ENCODE peak calls at places on chromosomes 5 and 9, in eight cellular contexts. V is upper lobe of right lung; J is NCI-H1417; R is trophoblast cell; K is stimulated activated naive CD8-positive, alpha-beta T cell treated with anti-CD3 and anti-CD28 coated beads, Interleukin-15, amount 100 ng/mL, for 72 hours; Z is cardiac fibroblast; L is germinal center; C is stimulated activated CD4-positive, alpha-beta T cell treated with anti-CD3 and anti-CD28 coated beads, Interleukin-1b, Interleukin-23, amount 100 ng/mL, for 4 hours. A is an unnamed sample.

GRCh38 chr5:109482748-109483147 is 73.0 kb upstream of the PJA2 start:
- DNase-seq in V (no peak), J (no peak), R (no peak), K (no peak), Z (no peak), L (no peak), C (no peak), A (no peak)

GRCh38 chr5:88092358-88092757 is 176.3 kb downstream of the TMEM161B start:
- DNase-seq in V (no peak), J (no peak), R (peak), K (no peak), Z (no peak), L (no peak), C (no peak), A (no peak)

GRCh38 chr9:14136047-14136446 is 177.9 kb downstream of the NFIB start:
- DNase-seq in V (no peak), J (peak), R (no peak), K (no peak), Z (no peak), L (no peak), C (no peak), A (no peak)

GRCh38 chr9:107735821-107736220 is 246.3 kb upstream of the KLF4 start:
- DNase-seq in V (no peak), J (no peak), R (no peak), K (no peak), Z (no peak), L (no peak), C (no peak), A (no peak)

GRCh38 chr5:174972291-174972690 is 247.9 kb downstream of the MSX2 start:
- DNase-seq in V (no peak), J (peak), R (peak), K (no peak), Z (no peak), L (no peak), C (no peak), A (no peak)

GRCh38 chr5:158236511-158237335 is 377.8 kb upstream of the CLINT1 start:
- DNase-seq in V (no peak), J (no peak), R (no peak), K (no peak), Z (peak), L (no peak), C (no peak), A (no peak)

GRCh38 chr5:138998521-138998920 is 123.4 kb upstream of the LRRTM2 start:
- DNase-seq in V (no peak), J (no peak), R (no peak), K (no peak), Z (no peak), L (no peak), C (no peak), A (no peak)

GRCh38 chr9:19231126-19232035 is 888 bp downstream of the DENND4C start:
- DNase-seq in V (no peak), J (peak), R (peak), K (no peak), Z (peak), L (peak), C (no peak), A (no peak)